ENCODE peak calls at places on chromosomes 16 and 17, in ten cellular contexts. X, G, B, Q, C, N, F, T, W and Y are unnamed samples.

GRCh38 chr16:67864594-67864993 is 8.3 kb upstream of the EDC4 start:
- DNase-seq in F (no peak), C (no peak), X (no peak), B (no peak), Q (no peak), N (no peak), G (no peak), T (no peak), W (no peak), Y (no peak)

GRCh38 chr17:42428141-42428944 is 5.3 kb upstream of the CAVIN1 start:
- DNase-seq in X (no peak), C (peak), N (peak), F (peak), T (peak), W (peak), B (peak), Q (no peak), G (peak), Y (no peak)

GRCh38 chr17:39846205-39846604 is 17.9 kb downstream of the IKZF3 start:
- DNase-seq in F (no peak), C (no peak), G (no peak), Q (no peak), N (no peak), T (no peak), B (no peak), W (no peak), X (no peak), Y (no peak)

GRCh38 chr16:27556471-27556870 is 6.5 kb downstream of the KATNIP start:
- DNase-seq in T (no peak), W (no peak), X (no peak), Q (no peak), N (no peak), B (no peak), G (no peak), F (no peak), C (no peak), Y (no peak)

GRCh38 chr17:38733315-38734234 is 3.4 kb downstream of the CISD3 start:
- DNase-seq in N (no peak), C (no peak), F (no peak), T (no peak), B (no peak), W (peak), Q (no peak), X (no peak), G (no peak), Y (no peak)

GRCh38 chr17:80791758-80792284 is 199.8 kb upstream of the CHMP6 start:
- DNase-seq in B (no peak), T (peak), G (peak), Q (no peak), C (peak), N (peak), F (no peak), X (no peak), W (peak), Y (no peak)

GRCh38 chr16:74721716-74722115 is 21.1 kb upstream of the MLKL start:
- DNase-seq in Q (no peak), F (no peak), G (no peak), N (no peak), C (no peak), T (no peak), B (no peak), X (no peak), W (no peak), Y (no peak)

GRCh38 chr16:10256855-10257641 is 74.8 kb upstream of the GRIN2A start:
- DNase-seq in W (peak), Q (peak), C (peak), B (peak), N (no peak), X (peak), T (no peak), F (peak), G (no peak), Y (peak)

GRCh38 chr17:54754560-54754959 is 146.1 kb upstream of the TOM1L1 start:
- DNase-seq in G (no peak), B (no peak), F (no peak), C (no peak), T (no peak), W (peak), X (no peak), Q (no peak), N (no peak), Y (peak)

GRCh38 chr17:75142236-75142971 is 10.9 kb upstream of the NT5C start:
- DNase-seq in W (no peak), G (no peak), X (no peak), B (no peak), Q (no peak), C (no peak), F (no peak), T (no peak), N (no peak), Y (no peak)

GRCh38 chr17:73316919-73317505 is 5.2 kb upstream of the CDC42EP4 start:
- DNase-seq in T (no peak), G (no peak), X (no peak), Q (no peak), N (no peak), B (no peak), F (no peak), C (peak), W (peak), Y (no peak)

GRCh38 chr17:33948299-33948698 is 306.8 kb upstream of the CCL2 start:
- DNase-seq in T (no peak), C (no peak), G (no peak), B (no peak), N (no peak), X (no peak), F (no peak), W (no peak), Q (no peak), Y (no peak)

GRCh38 chr17:50049636-50050035 is 6.3 kb upstream of the ITGA3 start:
- DNase-seq in C (peak), X (no peak), B (no peak), T (no peak), Q (no peak), G (no peak), F (no peak), N (no peak), W (no peak), Y (no peak)

GRCh38 chr17:47717261-47717697 is 15.8 kb upstream of the TBX21 start:
- DNase-seq in G (no peak), N (no peak), W (no peak), X (no peak), T (no peak), Q (no peak), B (no peak), C (no peak), F (no peak), Y (no peak)

GRCh38 chr16:9256196-9256595 is 164.8 kb downstream of the HAPSTR1 start:
- DNase-seq in F (no peak), Q (no peak), T (no peak), B (no peak), N (no peak), W (peak), X (no peak), G (no peak), C (peak), Y (peak)

GRCh38 chr17:42361781-42362186 is 26.5 kb downstream of the STAT3 start:
- DNase-seq in F (peak), G (no peak), C (no peak), X (no peak), Q (peak), T (no peak), N (no peak), B (no peak), W (no peak), Y (no peak)

GRCh38 chr16:21666772-21667171 is 3.0 kb downstream of the OTOA start:
- DNase-seq in W (no peak), F (no peak), Q (no peak), C (no peak), T (no peak), X (no peak), G (no peak), B (no peak), N (no peak), Y (no peak)

GRCh38 chr16:81623365-81624102 is 155.6 kb upstream of the PLCG2 start:
- DNase-seq in F (peak), W (peak), T (no peak), B (peak), N (no peak), Q (peak), X (no peak), G (no peak), C (peak), Y (no peak)

GRCh38 chr16:57799619-57800212 is 2.6 kb downstream of the KIFC3 start:
- DNase-seq in C (no peak), G (no peak), T (no peak), X (no peak), F (no peak), W (no peak), B (no peak), N (no peak), Q (no peak), Y (peak)